ENCODE peak calls at places on chromosome 22, in four cellular contexts. I is ovary, B is heart left ventricle, S is HCT116. K is an unnamed sample.

GRCh38 chr22:37519268-37520195 is at the start of gene CARD10:
- DNase-seq in I (peak; percentile 60), B (peak; percentile 76), S (no peak), K (peak; percentile 53)

GRCh38 chr22:24178502-24179440 is 2.5 kb upstream of the SUSD2 start:
- DNase-seq in I (no peak), B (no peak), S (no peak), K (no peak)

GRCh38 chr22:22812031-22812905 is 75.3 kb upstream of the IGLL5 start:
- DNase-seq in I (no peak), B (no peak), S (no peak), K (no peak)

GRCh38 chr22:45207981-45208664 is 32.6 kb downstream of the KIAA0930 start:
- DNase-seq in I (no peak), B (no peak), S (no peak), K (no peak)

GRCh38 chr22:17598318-17598717 is 30.2 kb downstream of the ATP6V1E1 start:
- DNase-seq in I (no peak), B (no peak), S (no peak), K (no peak)

GRCh38 chr22:48942698-48943566 is 884.7 kb downstream of the BRD1 start:
- DNase-seq in I (no peak), B (no peak), S (no peak), K (no peak)

GRCh38 chr22:42829311-42829710 is 27.8 kb downstream of the ARFGAP3 start:
- DNase-seq in I (no peak), B (no peak), S (no peak), K (no peak)

GRCh38 chr22:42720263-42721044 is at the start of gene A4GALT:
- DNase-seq in I (no peak), B (peak; percentile 40), S (no peak), K (no peak)

GRCh38 chr22:25067851-25068421 is 115.4 kb downstream of the KIAA1671 start:
- DNase-seq in I (no peak), B (no peak), S (no peak), K (no peak)

GRCh38 chr22:25942989-25943411 is 201.0 kb downstream of the MYO18B start:
- DNase-seq in I (no peak), B (peak; percentile 58), S (no peak), K (peak; percentile 59)

GRCh38 chr22:24517446-24517845 is 22.3 kb downstream of the UPB1 start:
- DNase-seq in I (no peak), B (no peak), S (no peak), K (no peak)

GRCh38 chr22:19592464-19592863 is 68.3 kb upstream of the CLDN5 start:
- DNase-seq in I (no peak), B (no peak), S (no peak), K (no peak)

GRCh38 chr22:19595532-19595931 is 71.3 kb upstream of the CLDN5 start:
- DNase-seq in I (no peak), B (no peak), S (no peak), K (no peak)

GRCh38 chr22:19591568-19591967 is 67.4 kb upstream of the CLDN5 start:
- DNase-seq in I (no peak), B (no peak), S (no peak), K (no peak)

GRCh38 chr22:19596680-19597398 is 72.6 kb upstream of the CLDN5 start:
- DNase-seq in I (no peak), B (no peak), S (no peak), K (no peak)

DNA sequence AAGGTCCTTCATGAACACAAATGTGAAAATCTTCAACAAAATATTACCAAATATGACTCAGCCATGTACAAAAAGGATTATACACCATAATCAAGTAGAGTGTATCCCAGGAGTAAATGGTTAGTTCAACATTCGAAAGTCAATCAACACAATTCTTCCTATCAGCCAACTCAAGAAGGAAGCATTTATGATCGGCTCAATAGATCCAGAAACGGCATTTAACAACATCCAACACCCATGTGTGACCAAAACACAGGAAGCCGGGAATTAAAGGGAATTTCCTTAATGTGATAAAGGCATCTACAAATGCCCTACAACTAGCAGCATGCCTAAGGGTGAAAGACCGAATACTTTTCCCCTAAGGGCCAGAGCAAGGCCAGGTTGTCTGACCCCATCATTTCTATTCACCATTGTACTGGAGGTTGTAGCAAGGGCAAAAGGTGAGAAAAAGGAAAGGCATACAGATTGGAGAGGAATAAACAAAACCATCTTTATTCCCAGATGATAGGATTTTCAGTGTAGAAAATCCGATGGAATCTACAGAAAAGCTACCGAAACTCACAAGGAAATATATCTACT is 69.9 kb upstream of the CLDN5 start:
- DNase-seq in I (no peak), B (no peak), S (no peak), K (no peak)
- H3K36me3 ChIP-seq in I (no peaks in the 10 kb centered on the region), B (no peaks in the 10 kb centered on the region), S (no peaks in the 10 kb centered on the region), K (no peaks in the 10 kb centered on the region)

DNA sequence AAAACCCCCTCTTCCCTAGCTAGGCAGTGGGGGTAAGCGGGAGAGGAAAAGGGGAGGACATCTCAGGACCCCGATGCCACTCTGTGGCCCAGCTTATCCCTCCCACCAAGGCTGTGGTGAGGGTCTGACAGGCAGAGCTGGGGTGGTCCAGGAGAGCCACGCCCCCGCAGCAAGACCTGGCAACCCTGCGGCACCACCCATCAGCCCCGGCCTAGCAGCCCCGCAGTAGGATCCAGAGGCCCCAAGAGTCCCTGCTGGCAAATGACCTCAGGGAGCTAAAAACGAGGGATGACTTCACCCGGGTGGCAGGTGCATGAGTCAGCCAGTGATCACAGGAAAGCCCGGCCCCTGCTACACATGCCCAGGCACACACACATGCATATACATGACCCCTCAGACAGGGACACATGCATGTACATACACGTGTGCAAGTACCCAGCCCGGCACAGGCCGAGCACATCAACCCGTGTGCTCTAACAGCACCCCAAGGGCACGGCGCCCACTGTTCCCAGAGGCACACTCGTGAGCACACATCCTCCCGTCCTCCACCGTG is 32.3 kb downstream of the ARVCF start:
- DNase-seq in I (no peak), B (peak; percentile 77), S (peak; percentile 55), K (peak; percentile 79)
- H3K4me3 ChIP-seq in I (no peak overlapping the region), B (no peak overlapping the region), S (peak overlapping the region; percentile 16), K (no peak overlapping the region)

GRCh38 chr22:31272522-31273446 is 19.5 kb downstream of the PIK3IP1 start:
- DNase-seq in I (no peak), B (peak; percentile 44), S (peak; percentile 32), K (peak; percentile 64)
- H3K36me3 ChIP-seq in I (no peaks in the 10 kb centered on the region), B (no peaks in the 10 kb centered on the region), S (peaks cover 5% of the 10 kb centered on the region), K (peaks cover 2% of the 10 kb centered on the region)

DNA sequence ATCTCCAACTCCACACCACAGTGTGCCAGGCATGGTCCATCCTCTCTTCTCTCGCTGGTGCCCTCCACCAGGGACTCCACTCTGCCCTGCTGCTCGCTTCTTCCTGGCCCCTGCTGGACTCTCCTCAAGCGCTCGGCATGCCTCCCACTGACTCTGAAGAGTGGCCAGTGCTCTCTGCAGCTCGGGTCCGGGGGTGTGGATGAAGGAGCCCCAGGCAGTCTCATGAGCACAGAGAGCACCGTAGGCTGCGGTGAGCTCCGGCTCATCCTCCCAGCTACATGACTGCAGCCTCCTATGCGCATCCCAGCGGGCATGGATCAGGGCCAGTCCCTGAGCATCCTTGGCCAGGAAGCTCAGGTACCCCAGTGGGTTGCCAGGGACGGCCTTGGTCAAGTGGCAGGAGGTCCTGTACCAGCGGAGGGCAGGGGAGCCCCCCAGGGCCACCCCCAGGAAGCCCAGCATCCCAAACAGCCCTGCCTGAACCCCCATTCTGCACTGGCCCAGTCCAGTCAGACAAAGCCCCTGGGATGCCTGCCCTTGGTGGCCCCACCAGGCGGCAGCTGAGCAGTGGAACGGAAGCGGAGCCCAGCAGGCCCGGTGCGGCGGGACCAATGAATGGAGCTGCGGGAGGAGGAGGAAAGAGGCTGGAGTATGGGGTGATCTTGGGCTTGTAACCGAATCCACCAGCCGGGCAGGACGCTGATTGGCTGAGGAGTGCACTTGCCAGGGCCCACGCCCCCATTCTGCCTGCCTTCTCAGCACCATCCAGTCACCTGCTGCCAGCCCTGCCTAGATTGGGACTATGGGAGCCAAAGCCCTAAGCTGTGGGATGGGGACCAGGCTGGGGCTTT is at the start of gene PLA2G3:
- DNase-seq in I (no peak), B (no peak), S (no peak), K (no peak)
- H3K4me3 ChIP-seq in I (no peak within 1 kb of the TSS), B (no peak within 1 kb of the TSS), S (no peak within 1 kb of the TSS), K (no peak within 1 kb of the TSS)

GRCh38 chr22:39839198-39839597 is 54.4 kb downstream of the ENTHD1 start:
- DNase-seq in I (no peak), B (no peak), S (no peak), K (no peak)
- H3K36me3 ChIP-seq in I (no peaks in the 10 kb centered on the region), B (no peaks in the 10 kb centered on the region), S (no peaks in the 10 kb centered on the region), K (no peaks in the 10 kb centered on the region)

GRCh38 chr22:27617214-27617881 is 184.2 kb downstream of the MN1 start:
- DNase-seq in I (no peak), B (no peak), S (no peak), K (no peak)
- H3K4me3 ChIP-seq in I (no peak overlapping the region), B (no peak overlapping the region), S (no peak overlapping the region), K (no peak overlapping the region)

GRCh38 chr22:46929046-46929688 is 166.7 kb downstream of the TBC1D22A start:
- DNase-seq in I (no peak), B (no peak), S (no peak), K (no peak)
- H3K36me3 ChIP-seq in I (no peaks in the 10 kb centered on the region), B (no peaks in the 10 kb centered on the region), S (no peaks in the 10 kb centered on the region), K (peaks cover 13% of the 10 kb centered on the region)

DNA sequence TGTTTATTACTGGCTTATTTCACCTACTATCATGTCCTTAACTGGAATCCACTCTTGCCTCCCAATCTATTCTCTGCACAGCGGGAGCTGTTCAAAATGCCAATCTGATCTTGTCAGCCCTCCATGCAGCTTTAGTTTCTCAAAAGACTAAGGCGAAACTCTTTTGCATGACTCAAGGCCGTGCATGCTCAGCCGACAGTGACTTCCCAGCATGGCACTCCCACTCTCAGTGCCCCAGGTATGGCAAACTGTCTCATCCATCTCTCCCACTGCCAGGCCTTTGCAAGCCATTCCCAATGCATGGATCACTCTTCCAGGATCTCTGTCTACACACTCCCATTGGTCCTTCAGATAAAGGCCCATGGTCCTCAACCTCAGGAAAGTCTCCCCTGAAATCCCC is 245.9 kb downstream of the LARGE1 start:
- DNase-seq in I (no peak), B (no peak), S (no peak), K (no peak)
- H3K4me3 ChIP-seq in I (no peak overlapping the region), B (no peak overlapping the region), S (no peak overlapping the region), K (no peak overlapping the region)

DNA sequence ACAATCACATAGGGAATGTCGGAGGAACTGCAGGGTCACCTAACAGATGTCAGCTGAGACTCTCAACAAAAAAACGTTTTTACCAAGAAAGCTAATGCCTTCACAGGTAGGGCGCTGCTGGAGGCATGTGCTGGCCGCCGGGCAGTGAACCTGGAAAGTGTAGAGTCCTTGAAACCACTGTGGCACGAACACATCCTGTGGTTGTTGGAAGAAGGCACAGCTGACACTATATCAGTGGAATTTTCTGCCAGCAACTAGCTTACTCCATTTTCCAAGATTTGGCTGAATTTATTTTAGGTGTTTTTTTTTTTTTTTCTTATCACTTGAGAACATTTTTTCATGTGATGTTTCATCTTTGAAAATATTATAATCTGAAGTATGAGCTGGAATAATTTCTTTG is 14.2 kb downstream of the TRMU start:
- DNase-seq in I (no peak), B (no peak), S (no peak), K (no peak)
- H3K36me3 ChIP-seq in I (no peaks in the 10 kb centered on the region), B (peaks cover 4% of the 10 kb centered on the region), S (peaks cover 66% of the 10 kb centered on the region), K (peaks cover 100% of the 10 kb centered on the region)